ENCODE peak calls at places on chromosomes 12 and 14, in six cellular contexts. Z, Q, B, K, E and A are unnamed samples.

GRCh38 chr12:19402743-19403400 is 36.4 kb upstream of the AEBP2 start:
- DNase-seq in K (peak), E (peak), B (peak), Q (peak), Z (no peak), A (no peak)

GRCh38 chr12:76024942-76025600 is 6.5 kb downstream of the PHLDA1 start:
- DNase-seq in B (no peak), K (peak), Q (no peak), E (peak), Z (no peak), A (no peak)

GRCh38 chr12:40336573-40337199 is 111.9 kb downstream of the LRRK2 start:
- DNase-seq in Q (no peak), Z (no peak), B (no peak), E (peak), K (peak), A (no peak)

GRCh38 chr12:87283111-87283510 is 746.1 kb downstream of the C12orf50 start:
- DNase-seq in B (no peak), Q (no peak), K (no peak), E (no peak), Z (no peak), A (no peak)

GRCh38 chr12:127926004-127926403 is 341.0 kb upstream of the TMEM132C start:
- DNase-seq in K (peak), E (peak), B (no peak), Q (no peak), Z (no peak), A (no peak)

GRCh38 chr12:15152456-15152855 is 68.8 kb downstream of the RERG start:
- DNase-seq in Z (no peak), E (peak), Q (no peak), B (no peak), K (no peak), A (no peak)

GRCh38 chr12:23640754-23641153 is 308.7 kb downstream of the SOX5 start:
- DNase-seq in E (no peak), Q (no peak), Z (no peak), B (no peak), K (no peak), A (no peak)

GRCh38 chr12:94263011-94263786 is 114.8 kb downstream of the PLXNC1 start:
- DNase-seq in E (no peak), K (no peak), B (no peak), Q (peak), Z (no peak), A (peak)

GRCh38 chr12:127677537-127678131 is 589.3 kb upstream of the TMEM132C start:
- DNase-seq in Z (peak), E (peak), Q (peak), K (peak), B (peak), A (peak)

GRCh38 chr14:92690171-92691011 is 58.0 kb downstream of the LGMN start:
- DNase-seq in E (peak), K (peak), Q (peak), Z (peak), B (peak), A (no peak)

GRCh38 chr12:132708150-132708549 is 2.5 kb upstream of the PGAM5 start:
- DNase-seq in K (no peak), E (no peak), Z (no peak), Q (no peak), B (no peak), A (no peak)

DNA sequence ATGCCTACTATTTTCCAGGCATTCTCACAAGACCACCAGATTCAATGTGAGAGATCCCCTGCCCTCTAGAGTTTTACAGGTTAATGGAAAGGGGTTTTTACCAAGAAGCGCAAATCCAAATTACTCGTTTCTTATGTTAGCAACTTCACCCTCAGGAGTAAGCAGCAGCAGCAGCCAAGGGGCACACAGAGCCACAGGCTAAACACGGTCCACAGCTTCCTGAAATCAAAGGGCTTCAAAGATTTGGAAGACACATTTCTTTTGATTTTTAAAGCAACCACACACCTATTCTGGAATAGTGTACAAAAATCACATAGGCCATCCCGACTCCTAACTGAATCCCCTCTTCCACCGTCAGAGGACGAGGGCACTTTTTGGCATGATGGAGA is 106.9 kb downstream of the ARF6 start:
- DNase-seq in B (no peak), Z (no peak), E (no peak), K (no peak), Q (no peak), A (no peak)
- TF ChIP-seq CTCF in B (no peak), Z (no peak), E (no peak), K (no peak), Q (no peak), A (no peak)

DNA sequence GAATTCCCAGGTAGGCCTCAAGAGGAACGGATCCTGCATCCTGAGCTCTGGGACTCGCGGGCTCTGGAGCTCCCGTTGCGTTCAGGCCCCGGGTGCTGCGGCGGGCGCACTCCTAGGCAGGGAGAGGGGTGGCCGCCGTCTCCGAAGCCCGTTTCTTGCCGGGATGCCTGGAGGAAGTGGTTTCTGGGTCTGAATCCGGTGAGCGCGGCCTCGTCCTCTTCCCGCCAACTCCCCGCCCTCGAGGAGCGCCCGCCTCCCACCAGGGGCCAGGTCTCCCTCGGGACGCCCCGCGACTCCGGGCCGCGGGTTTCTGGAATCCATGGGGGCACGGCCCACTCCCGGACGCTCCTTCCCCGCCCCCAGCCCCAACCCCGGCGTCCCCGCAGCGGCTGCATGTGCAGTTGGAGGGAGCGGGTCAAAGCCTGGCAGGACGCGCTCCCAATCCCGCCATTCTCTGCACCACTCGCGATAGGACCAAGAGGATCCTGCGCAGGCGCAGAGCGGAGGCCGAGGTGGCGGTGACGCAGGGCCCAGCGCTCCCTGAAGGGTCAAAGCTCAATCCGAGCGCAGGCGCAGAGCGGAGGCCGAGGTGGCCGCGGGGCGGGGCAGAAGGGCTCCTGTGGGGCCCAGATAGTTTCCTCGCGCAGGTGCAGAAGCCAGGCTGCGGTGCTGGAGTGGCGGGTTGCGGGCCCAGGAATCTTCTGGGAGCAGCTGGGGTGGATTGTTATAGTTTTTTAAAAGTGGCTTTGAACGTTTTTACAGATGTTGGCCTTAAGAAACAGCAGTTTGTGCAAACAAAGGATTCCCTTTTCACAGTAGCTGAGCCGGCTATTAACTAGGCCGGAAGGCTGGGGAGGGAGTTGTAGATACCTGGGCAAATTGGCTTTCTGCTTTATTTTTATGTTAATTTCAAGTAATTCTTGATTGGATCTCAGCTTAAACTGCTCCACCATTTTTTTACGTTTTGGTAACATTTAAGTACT is 796.4 kb downstream of the AACS start:
- DNase-seq in Q (peak), Z (peak), E (no peak), K (no peak), B (peak), A (no peak)
- H3K4me3 ChIP-seq in Q (peak), Z (no peak), E (no peak), K (no peak), B (peak), A (no peak)

DNA sequence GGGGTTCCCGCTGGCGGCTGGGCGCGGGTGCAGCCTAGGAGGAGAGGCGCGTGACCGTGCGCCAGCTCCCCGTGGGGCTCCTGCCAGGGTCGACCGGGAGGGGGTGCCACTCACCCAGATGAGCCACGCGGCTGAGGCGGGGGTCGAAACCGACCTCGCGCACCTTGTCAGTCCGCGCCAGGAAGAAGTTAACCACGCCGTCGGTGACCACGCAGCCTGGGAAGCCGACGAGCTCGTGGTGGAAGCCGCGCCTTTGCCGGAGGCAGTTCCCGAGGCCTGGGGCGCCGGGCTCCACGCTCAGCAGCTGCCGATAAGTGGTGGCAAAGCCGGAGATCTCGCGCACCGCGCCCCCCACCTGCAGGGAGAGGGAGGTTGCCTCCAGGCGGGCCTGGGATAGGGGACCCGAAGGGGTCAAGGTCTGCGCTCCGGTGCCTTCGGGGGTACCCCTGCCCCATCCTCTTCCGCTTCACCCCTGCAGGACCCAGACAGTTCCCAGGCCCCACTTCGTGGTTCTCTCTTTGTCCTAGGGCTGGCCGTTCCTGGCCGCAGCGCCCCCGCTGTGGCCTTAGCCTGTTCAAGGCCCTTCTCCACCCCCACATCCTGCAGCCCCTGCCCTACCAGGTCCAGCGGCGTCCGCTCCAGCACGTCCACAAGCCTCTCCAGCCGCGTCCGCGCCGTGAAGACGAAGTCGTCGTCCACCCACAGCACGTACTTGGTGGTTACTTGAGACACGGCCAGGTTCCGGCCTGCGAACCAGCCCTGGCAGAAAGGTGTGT is 5.3 kb downstream of the B4GALNT1 start:
- DNase-seq in K (no peak), B (no peak), Z (no peak), E (no peak), Q (no peak), A (no peak)
- TF ChIP-seq CTCF in K (no peak), B (no peak), Z (no peak), E (peak), Q (peak), A (peak)

DNA sequence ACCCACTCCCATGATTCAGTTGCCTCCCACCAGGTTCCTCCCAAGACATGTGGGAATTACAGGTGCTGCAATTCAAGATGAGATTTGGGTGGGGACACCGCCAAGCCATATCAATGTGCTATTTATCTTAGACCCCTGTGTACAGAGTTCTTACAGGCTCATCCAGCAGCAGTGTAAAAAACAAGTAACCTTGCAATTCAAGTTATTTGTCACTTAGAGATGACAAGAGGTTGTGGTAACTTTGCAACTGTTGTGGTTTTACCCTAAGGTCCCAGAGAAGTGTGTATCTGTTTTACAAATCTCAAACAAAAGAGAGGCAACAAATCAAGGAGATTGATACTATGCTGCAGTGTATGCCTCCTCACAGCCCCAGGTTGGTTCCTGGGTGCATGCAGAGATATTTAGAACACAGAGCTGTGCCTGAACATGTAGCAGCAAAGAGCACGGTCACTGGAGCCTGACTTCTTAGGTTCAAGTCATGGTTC is 11.5 kb upstream of the HELB start:
- DNase-seq in Z (no peak), K (no peak), Q (no peak), E (no peak), B (no peak), A (no peak)
- H3K4me3 ChIP-seq in Z (no peak), K (no peak), Q (no peak), E (no peak), B (no peak), A (no peak)

DNA sequence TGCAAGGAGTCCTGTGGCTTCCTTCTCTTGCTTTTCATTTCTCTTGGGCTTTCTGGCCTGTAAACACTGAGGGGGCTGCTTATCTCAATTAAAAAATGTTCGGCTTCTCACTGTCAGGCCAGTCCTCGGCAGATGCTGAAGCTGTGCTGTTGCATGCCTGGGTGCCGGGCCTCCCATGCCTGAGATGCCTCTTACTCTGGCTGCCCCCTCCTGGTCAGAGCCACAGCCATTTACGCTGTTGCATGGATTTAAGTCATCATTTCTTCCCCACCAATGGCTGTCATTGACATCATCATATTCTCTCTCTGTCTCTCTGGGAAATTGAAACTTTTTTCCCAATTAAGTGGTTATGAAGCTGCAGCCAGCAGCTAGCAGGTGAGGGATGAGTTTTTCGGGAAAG is 53.7 kb downstream of the FOXN4 start:
- DNase-seq in Z (no peak), E (peak), Q (no peak), K (no peak), B (no peak), A (no peak)
- TF ChIP-seq CTCF in Z (no peak), E (peak), Q (no peak), K (no peak), B (no peak), A (no peak)